ENCODE peak calls at places on chromosome 16, in ten cellular contexts. L is lower leg skin, A is adrenal gland, H is endothelial cell of umbilical vein, J is uterus, S is IMR-90, O is H1, U is tibial nerve, R is ovary, N is spleen. G is an unnamed sample.

GRCh38 chr16:21097151-21097550 is 53.5 kb downstream of the DNAH3 start:
- DNase-seq in L (peak), A (no peak), H (no peak), J (no peak), S (peak), O (no peak), U (no peak), R (no peak), N (no peak), G (peak)

GRCh38 chr16:80158766-80159165 is 382.0 kb upstream of the DYNLRB2 start:
- DNase-seq in L (no peak), A (no peak), H (peak), J (no peak), S (peak), O (no peak), U (no peak), R (no peak), N (no peak), G (peak)

GRCh38 chr16:79393121-79393520 is 207.4 kb downstream of the MAF start:
- DNase-seq in L (peak), A (no peak), H (no peak), J (no peak), S (no peak), O (no peak), U (no peak), R (no peak), N (no peak), G (no peak)

GRCh38 chr16:66899310-66899944 is 19.1 kb downstream of the PDP2 start:
- DNase-seq in L (no peak), A (no peak), H (no peak), J (no peak), S (peak), O (no peak), U (no peak), R (peak), N (no peak), G (no peak)

GRCh38 chr16:53055603-53056527 is 1.1 kb downstream of the CHD9 start:
- DNase-seq in L (no peak), A (peak), H (peak), J (peak), S (peak), O (no peak), U (no peak), R (peak), N (no peak), G (peak)

GRCh38 chr16:51419768-51420167 is 268.7 kb upstream of the SALL1 start:
- DNase-seq in L (no peak), A (no peak), H (no peak), J (no peak), S (no peak), O (no peak), U (no peak), R (no peak), N (no peak), G (no peak)

GRCh38 chr16:15961060-15961511 is 11.7 kb downstream of the ABCC1 start:
- DNase-seq in L (no peak), A (no peak), H (peak), J (no peak), S (peak), O (no peak), U (no peak), R (no peak), N (no peak), G (no peak)

GRCh38 chr16:68015681-68016080 is at the start of gene DPEP2NB:
- DNase-seq in L (no peak), A (no peak), H (no peak), J (no peak), S (no peak), O (no peak), U (no peak), R (no peak), N (no peak), G (no peak)

GRCh38 chr16:86939609-86940008 is 361.3 kb downstream of the FOXL1 start:
- DNase-seq in L (no peak), A (no peak), H (no peak), J (no peak), S (no peak), O (no peak), U (no peak), R (no peak), N (no peak), G (no peak)

GRCh38 chr16:67157892-67158635 is 1.6 kb downstream of the TRADD start:
- DNase-seq in L (no peak), A (no peak), H (no peak), J (no peak), S (no peak), O (no peak), U (no peak), R (no peak), N (peak), G (no peak)

GRCh38 chr16:87463722-87464690 is 28.8 kb downstream of the ZCCHC14 start:
- DNase-seq in L (no peak), A (no peak), H (peak), J (no peak), S (peak), O (no peak), U (no peak), R (peak), N (no peak), G (peak)

GRCh38 chr16:24800586-24800985 is 45.2 kb upstream of the SLC5A11 start:
- DNase-seq in L (no peak), A (no peak), H (peak), J (no peak), S (peak), O (no peak), U (no peak), R (no peak), N (no peak), G (no peak)

GRCh38 chr16:8804313-8804712 is 6.7 kb downstream of the PMM2 start:
- DNase-seq in L (no peak), A (no peak), H (no peak), J (no peak), S (no peak), O (no peak), U (no peak), R (no peak), N (no peak), G (no peak)

GRCh38 chr16:5895137-5895536 is 797.5 kb upstream of the EEF2KMT start:
- DNase-seq in L (no peak), A (no peak), H (no peak), J (no peak), S (no peak), O (no peak), U (no peak), R (no peak), N (no peak), G (no peak)

GRCh38 chr16:78742501-78743283 is 643.2 kb downstream of the WWOX start:
- DNase-seq in L (no peak), A (no peak), H (no peak), J (no peak), S (peak), O (no peak), U (peak), R (peak), N (peak), G (peak)

GRCh38 chr16:424033-424622 is 1.3 kb upstream of the RAB11FIP3 start:
- DNase-seq in L (peak), A (peak), H (peak), J (peak), S (peak), O (no peak), U (peak), R (peak), N (no peak), G (peak)

GRCh38 chr16:27818231-27818630 is 245.3 kb downstream of the GSG1L start:
- DNase-seq in L (no peak), A (no peak), H (no peak), J (no peak), S (no peak), O (no peak), U (no peak), R (no peak), N (no peak), G (no peak)

GRCh38 chr16:24670623-24671454 is 58.6 kb upstream of the TNRC6A start:
- DNase-seq in L (peak), A (peak), H (peak), J (peak), S (peak), O (no peak), U (peak), R (peak), N (no peak), G (peak)

GRCh38 chr16:57591086-57591869 is 37.2 kb upstream of the ADGRG1 start:
- DNase-seq in L (peak), A (peak), H (peak), J (peak), S (peak), O (no peak), U (peak), R (peak), N (peak), G (peak)

GRCh38 chr16:66309409-66309808 is 57.1 kb upstream of the CDH5 start:
- DNase-seq in L (no peak), A (no peak), H (no peak), J (no peak), S (no peak), O (no peak), U (no peak), R (no peak), N (peak), G (no peak)

GRCh38 chr16:54193656-54194007 is 93.0 kb downstream of the IRX3 start:
- DNase-seq in L (peak), A (peak), H (peak), J (peak), S (peak), O (peak), U (peak), R (peak), N (peak), G (peak)

GRCh38 chr16:67265834-67266233 is 13.5 kb upstream of the PLEKHG4 start:
- DNase-seq in L (no peak), A (no peak), H (no peak), J (no peak), S (no peak), O (no peak), U (no peak), R (no peak), N (no peak), G (no peak)

GRCh38 chr16:74936902-74937560 is 47.9 kb downstream of the WDR59 start:
- DNase-seq in L (no peak), A (no peak), H (no peak), J (no peak), S (peak), O (no peak), U (no peak), R (no peak), N (no peak), G (peak)

GRCh38 chr16:12741176-12741575 is 62.5 kb downstream of the CPPED1 start:
- DNase-seq in L (no peak), A (no peak), H (no peak), J (no peak), S (no peak), O (no peak), U (no peak), R (no peak), N (no peak), G (no peak)

GRCh38 chr16:23362460-23363317 is 60.6 kb downstream of the SCNN1B start:
- DNase-seq in L (peak), A (no peak), H (peak), J (peak), S (no peak), O (no peak), U (peak), R (no peak), N (peak), G (no peak)

GRCh38 chr16:83117810-83118209 is 491.0 kb downstream of the CDH13 start:
- DNase-seq in L (no peak), A (no peak), H (no peak), J (no peak), S (no peak), O (no peak), U (no peak), R (no peak), N (no peak), G (no peak)

GRCh38 chr16:24975428-24975889 is 39.7 kb downstream of the ARHGAP17 start:
- DNase-seq in L (no peak), A (no peak), H (no peak), J (no peak), S (peak), O (no peak), U (no peak), R (no peak), N (no peak), G (no peak)

GRCh38 chr16:72475688-72476087 is 303.7 kb upstream of the PMFBP1 start:
- DNase-seq in L (no peak), A (no peak), H (no peak), J (no peak), S (no peak), O (no peak), U (no peak), R (no peak), N (no peak), G (no peak)

GRCh38 chr16:79100456-79100855 is 500.1 kb downstream of the MAF start:
- DNase-seq in L (peak), A (no peak), H (no peak), J (no peak), S (no peak), O (no peak), U (no peak), R (no peak), N (no peak), G (no peak)

GRCh38 chr16:997440-998051 is 16.0 kb downstream of the SOX8 start:
- DNase-seq in L (no peak), A (no peak), H (peak), J (peak), S (peak), O (peak), U (no peak), R (no peak), N (no peak), G (no peak)

GRCh38 chr16:56202036-56202435 is 10.7 kb downstream of the GNAO1 start:
- DNase-seq in L (no peak), A (no peak), H (no peak), J (no peak), S (no peak), O (no peak), U (no peak), R (no peak), N (no peak), G (no peak)

GRCh38 chr16:56885446-56886162 is 20.6 kb downstream of the SLC12A3 start:
- DNase-seq in L (no peak), A (no peak), H (no peak), J (no peak), S (no peak), O (no peak), U (no peak), R (no peak), N (no peak), G (no peak)

GRCh38 chr16:58222532-58223316 is 24.8 kb upstream of the CSNK2A2 start:
- DNase-seq in L (no peak), A (no peak), H (no peak), J (no peak), S (peak), O (no peak), U (no peak), R (no peak), N (no peak), G (peak)

GRCh38 chr16:87945351-87946042 is 5.7 kb upstream of the BANP start:
- DNase-seq in L (no peak), A (peak), H (peak), J (peak), S (peak), O (no peak), U (peak), R (peak), N (peak), G (no peak)

GRCh38 chr16:55444754-55445485 is 34.1 kb upstream of the MMP2 start:
- DNase-seq in L (no peak), A (peak), H (peak), J (no peak), S (no peak), O (no peak), U (no peak), R (no peak), N (no peak), G (no peak)

GRCh38 chr16:1532771-1533170 is 695 bp upstream of the TMEM204 start:
- DNase-seq in L (no peak), A (no peak), H (no peak), J (no peak), S (no peak), O (no peak), U (no peak), R (no peak), N (no peak), G (no peak)

GRCh38 chr16:87806246-87806607 is 40.4 kb upstream of the KLHDC4 start:
- DNase-seq in L (no peak), A (no peak), H (no peak), J (no peak), S (peak), O (no peak), U (no peak), R (no peak), N (no peak), G (no peak)

GRCh38 chr16:73058221-73058615 is 10.3 kb upstream of the ZFHX3 start:
- DNase-seq in L (no peak), A (peak), H (peak), J (no peak), S (no peak), O (no peak), U (no peak), R (peak), N (peak), G (no peak)

GRCh38 chr16:82748026-82748425 is 121.3 kb downstream of the CDH13 start:
- DNase-seq in L (no peak), A (peak), H (peak), J (peak), S (peak), O (no peak), U (no peak), R (no peak), N (no peak), G (no peak)

DNA sequence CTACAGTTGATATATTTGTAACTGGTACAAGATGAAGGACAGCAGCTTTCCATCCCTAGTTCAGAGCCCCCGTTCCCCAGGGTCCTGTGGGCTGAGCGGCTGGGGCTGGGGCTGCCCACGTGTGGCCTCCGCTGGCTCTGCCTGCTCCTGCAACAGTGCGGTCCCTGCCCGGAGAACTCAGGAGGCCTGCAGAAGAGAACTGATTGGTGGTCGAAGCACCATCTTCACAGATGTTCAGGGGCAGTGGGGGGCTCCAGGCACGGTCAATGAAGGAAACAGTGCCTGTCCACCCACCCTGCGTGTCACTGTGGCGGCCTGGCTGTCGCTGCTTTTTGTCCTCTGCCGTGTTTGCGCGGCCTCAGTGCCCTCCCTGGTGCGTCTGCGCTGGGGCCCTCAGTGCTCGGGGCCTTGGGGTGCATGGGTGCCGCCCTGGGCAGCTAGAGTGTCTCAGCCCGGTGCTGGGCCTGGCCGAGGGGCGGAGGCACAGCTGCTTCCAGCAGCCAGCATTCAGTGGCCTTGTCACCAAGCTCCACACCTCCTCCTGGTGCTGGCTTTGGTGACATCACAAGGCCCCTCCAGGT is 4.2 kb upstream of the NUDT16L1 start:
- DNase-seq in L (peak), A (peak), H (no peak), J (no peak), S (no peak), O (no peak), U (no peak), R (no peak), N (peak), G (no peak)
- TF ChIP-seq POLR2A in L (no peak), A (no peak), H (no peak), J (no peak), S (no peak), O (no peak), U (no peak), R (no peak), N (no peak), G (no peak)

GRCh38 chr16:85360323-85361277 is 248.3 kb upstream of the CIBAR2 start:
- DNase-seq in L (peak), A (no peak), H (no peak), J (no peak), S (no peak), O (no peak), U (no peak), R (no peak), N (no peak), G (no peak)
- TF ChIP-seq POLR2A in L (no peak), A (no peak), H (no peak), J (no peak), S (no peak), O (no peak), U (no peak), R (no peak), N (no peak), G (no peak)

GRCh38 chr16:30395155-30395991 is at the start of gene ZNF48:
- DNase-seq in L (peak), A (peak), H (peak), J (peak), S (peak), O (no peak), U (peak), R (peak), N (peak), G (peak)
- TF ChIP-seq POLR2A in L (no peak), A (no peak), H (peak), J (peak), S (no peak), O (no peak), U (no peak), R (no peak), N (no peak), G (peak)

GRCh38 chr16:30698816-30699614 is at the start of gene SRCAP:
- DNase-seq in L (peak), A (peak), H (peak), J (peak), S (peak), O (no peak), U (peak), R (peak), N (peak), G (peak)
- TF ChIP-seq POLR2A in L (no peak), A (peak), H (peak), J (peak), S (no peak), O (peak), U (peak), R (peak), N (no peak), G (peak)

GRCh38 chr16:89720859-89721643 is at the start of the genes VPS9D1 and ZNF276:
- DNase-seq in L (peak), A (peak), H (peak), J (peak), S (peak), O (no peak), U (peak), R (peak), N (peak), G (peak)
- TF ChIP-seq POLR2A in L (no peak), A (peak), H (peak), J (peak), S (peak), O (no peak), U (peak), R (no peak), N (no peak), G (peak)

DNA sequence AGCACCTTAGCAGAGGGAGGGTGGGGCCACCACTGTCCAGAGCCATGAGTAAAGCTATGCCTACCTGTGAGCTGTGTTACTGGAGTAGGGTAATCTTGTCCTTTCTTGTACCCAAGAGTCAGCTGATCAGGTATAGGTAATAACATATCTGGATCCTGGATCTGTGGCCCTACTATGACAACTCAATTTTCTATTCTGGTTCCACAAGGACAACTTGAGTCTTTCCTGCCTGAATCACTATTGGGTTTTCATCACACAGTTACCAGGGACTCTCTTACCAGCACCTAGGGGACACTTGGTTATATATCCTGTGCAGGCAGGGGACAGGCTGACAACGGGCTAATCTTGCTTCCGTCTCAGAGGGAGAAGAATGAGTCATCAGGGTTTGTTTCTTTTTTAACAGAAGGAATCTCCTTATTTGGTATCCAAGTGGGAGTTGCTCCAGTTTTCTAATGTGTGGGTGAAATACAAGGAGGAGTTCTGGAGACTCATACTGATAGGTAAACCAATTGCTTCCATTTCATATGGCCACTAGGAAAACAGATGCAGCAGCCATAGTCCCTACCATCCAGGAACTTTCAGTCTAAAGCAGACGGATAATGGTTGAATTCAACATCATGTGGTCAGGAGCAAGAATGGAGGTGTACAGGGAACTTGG is 6.8 kb downstream of the ZNF267 start:
- DNase-seq in L (no peak), A (no peak), H (peak), J (no peak), S (peak), O (no peak), U (no peak), R (no peak), N (no peak), G (peak)
- TF ChIP-seq POLR2A in L (no peak), A (no peak), H (no peak), J (no peak), S (no peak), O (no peak), U (no peak), R (no peak), N (no peak), G (no peak)

DNA sequence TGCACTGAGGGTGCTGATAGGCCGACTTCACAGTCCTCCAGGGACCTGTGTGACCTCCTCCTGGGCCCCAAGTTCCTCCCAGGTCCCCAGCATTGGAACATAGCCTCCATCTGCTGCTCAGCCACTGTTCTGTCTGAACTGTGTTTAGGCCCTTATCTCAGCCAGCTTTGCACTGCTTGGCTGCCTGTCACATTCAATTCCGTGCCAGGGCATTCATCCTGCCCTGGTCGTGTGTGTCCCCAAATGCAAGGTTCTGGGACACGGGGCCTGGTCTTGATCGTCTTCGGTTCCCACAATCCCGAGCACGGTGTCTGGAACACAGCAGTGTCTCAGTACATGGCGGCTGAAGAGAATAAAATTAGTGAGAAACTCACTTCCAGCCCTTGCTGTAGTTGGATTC is 69.9 kb upstream of the NFAT5 start:
- DNase-seq in L (no peak), A (no peak), H (no peak), J (no peak), S (no peak), O (no peak), U (no peak), R (no peak), N (no peak), G (no peak)
- TF ChIP-seq POLR2A in L (no peak), A (no peak), H (no peak), J (no peak), S (no peak), O (no peak), U (no peak), R (no peak), N (no peak), G (no peak)